ENCODE peak calls at places on chromosomes 5 and 9, in seven cellular contexts. H is GM12878, I is GM23338, A is PC-9, D is H1, P is IMR-90, Q is trophoblast cell. V is an unnamed sample. For H3K4me1, the result is how much of the 10 kb centered on the place peaks cover.

GRCh38 chr9:68678430-68678829 is 26.6 kb upstream of the PIP5K1B start:
- DNase-seq in H (no peak), I (peak), A (no peak), D (no peak), P (peak), Q (no peak), V (no peak)

GRCh38 chr5:180090098-180090768 is 18.7 kb upstream of the RNF130 start:
- DNase-seq in H (no peak), I (peak), A (peak), D (peak), P (peak), Q (peak), V (no peak)

GRCh38 chr9:122095010-122095767 is 2.1 kb upstream of the TTLL11 start:
- DNase-seq in H (no peak), I (peak), A (peak), D (peak), P (peak), Q (peak), V (no peak)

GRCh38 chr9:92190536-92190790 is 75.2 kb upstream of the SPTLC1 start:
- DNase-seq in H (no peak), I (no peak), A (no peak), D (no peak), P (no peak), Q (no peak), V (no peak)

GRCh38 chr9:88280816-88281382 is 107.3 kb upstream of the SPIN1 start:
- DNase-seq in H (no peak), I (peak), A (peak), D (peak), P (peak), Q (no peak), V (no peak)

GRCh38 chr5:177371705-177372533 is 12.3 kb upstream of the SLC34A1 start:
- DNase-seq in H (no peak), I (no peak), A (no peak), D (no peak), P (no peak), Q (no peak), V (no peak)

GRCh38 chr9:136805207-136805740 is 2.5 kb upstream of the RABL6 start:
- DNase-seq in H (no peak), I (no peak), A (no peak), D (no peak), P (no peak), Q (no peak), V (no peak)

GRCh38 chr9:114850871-114851270 is 45.0 kb upstream of the TNFSF15 start:
- DNase-seq in H (no peak), I (no peak), A (no peak), D (no peak), P (peak), Q (no peak), V (no peak)

GRCh38 chr9:134366223-134367031 is 40.2 kb downstream of the RXRA start:
- DNase-seq in H (no peak), I (no peak), A (peak), D (no peak), P (peak), Q (no peak), V (no peak)

GRCh38 chr9:99326112-99326916 is 104.2 kb downstream of the SEC61B start:
- DNase-seq in H (no peak), I (peak), A (no peak), D (no peak), P (peak), Q (no peak), V (no peak)

GRCh38 chr5:44320188-44320587 is 69.0 kb downstream of the FGF10 start:
- DNase-seq in H (no peak), I (no peak), A (no peak), D (no peak), P (no peak), Q (no peak), V (no peak)

GRCh38 chr9:18424132-18424531 is 49.8 kb upstream of the ADAMTSL1 start:
- DNase-seq in H (no peak), I (no peak), A (no peak), D (no peak), P (peak), Q (no peak), V (no peak)

GRCh38 chr5:59037041-59037440 is 454.2 kb downstream of the RAB3C start:
- DNase-seq in H (no peak), I (no peak), A (no peak), D (no peak), P (no peak), Q (no peak), V (no peak)

GRCh38 chr9:119197858-119198607 is 171.2 kb downstream of the BRINP1 start:
- DNase-seq in H (no peak), I (no peak), A (no peak), D (no peak), P (no peak), Q (no peak), V (no peak)

GRCh38 chr9:136625101-136626065 is 37.3 kb upstream of the EGFL7 start:
- DNase-seq in H (no peak), I (peak), A (peak), D (peak), P (peak), Q (no peak), V (no peak)

GRCh38 chr9:12737871-12738270 is 36.9 kb upstream of the LURAP1L start:
- DNase-seq in H (no peak), I (no peak), A (no peak), D (no peak), P (no peak), Q (no peak), V (no peak)

GRCh38 chr5:55278778-55279177 is 28.7 kb downstream of the DHX29 start:
- DNase-seq in H (no peak), I (no peak), A (no peak), D (no peak), P (peak), Q (no peak), V (no peak)

DNA sequence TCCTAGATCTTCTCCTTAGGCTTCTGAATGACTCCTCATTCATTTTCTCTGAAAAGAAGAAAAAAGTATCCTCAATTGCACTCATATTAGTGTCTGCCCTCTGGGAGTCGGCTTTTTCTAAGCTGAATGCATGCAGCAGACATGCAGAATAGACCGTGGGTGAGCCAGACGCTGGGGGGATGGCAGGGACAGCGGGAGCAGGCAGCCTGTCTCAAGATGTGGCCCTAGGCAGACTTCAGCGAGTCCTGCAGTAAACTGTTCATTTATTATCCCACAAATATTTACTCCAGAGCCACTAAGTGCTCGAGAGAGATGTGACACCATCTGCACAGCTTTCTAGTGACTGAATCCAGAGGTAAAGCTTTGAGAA is 164.9 kb upstream of the RAI14 start:
- DNase-seq in H (no peak), I (no peak), A (no peak), D (peak), P (peak), Q (no peak), V (no peak)
- H2AFZ ChIP-seq in H (no peak), I (peak), A (no peak), D (peak), P (peak), Q (no peak), V (no peak)

GRCh38 chr5:983568-983967 is 25.0 kb upstream of the NKD2 start:
- DNase-seq in H (no peak), I (no peak), A (no peak), D (no peak), P (no peak), Q (no peak), V (no peak)
- H3K4me2 ChIP-seq in H (no peak), I (no peak), A (no peak), D (no peak), P (no peak), Q (no peak), V (no peak)

GRCh38 chr5:150318613-150319483 is 16.1 kb upstream of the ARSI start:
- DNase-seq in H (no peak), I (no peak), A (no peak), D (no peak), P (no peak), Q (peak), V (peak)

GRCh38 chr5:150321784-150322183 is 19.1 kb upstream of the ARSI start:
- DNase-seq in H (no peak), I (no peak), A (no peak), D (no peak), P (no peak), Q (peak), V (no peak)

GRCh38 chr5:150319484-150319790 is 16.7 kb upstream of the ARSI start:
- DNase-seq in H (no peak), I (no peak), A (no peak), D (no peak), P (no peak), Q (no peak), V (no peak)

GRCh38 chr5:150321211-150321610 is 18.5 kb upstream of the ARSI start:
- DNase-seq in H (no peak), I (no peak), A (no peak), D (no peak), P (no peak), Q (peak), V (no peak)

DNA sequence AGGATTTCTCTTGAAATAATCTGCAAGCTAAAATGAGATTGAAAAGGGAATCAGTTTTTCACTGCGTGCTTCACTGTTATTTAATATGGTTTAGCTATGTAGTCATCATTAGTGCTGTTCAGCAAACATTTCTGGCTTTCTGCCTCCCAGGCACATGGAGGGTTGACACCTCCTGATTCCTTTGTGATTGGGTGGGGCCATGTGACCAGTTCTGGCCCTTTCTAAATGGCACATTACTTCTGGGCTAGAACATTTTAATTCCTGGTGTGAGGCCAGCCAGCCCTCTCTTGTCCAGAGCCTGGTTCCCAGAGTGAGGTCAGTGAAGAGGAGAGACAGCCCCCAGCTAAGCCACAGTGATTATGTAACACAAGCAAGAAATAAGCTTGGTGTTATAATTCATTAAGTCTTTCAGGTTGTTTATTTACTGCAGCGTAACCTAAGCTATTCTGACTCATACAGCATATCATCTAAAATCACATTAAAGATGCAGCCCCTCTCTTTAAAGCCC is 17.4 kb upstream of the ARSI start:
- DNase-seq in H (no peak), I (no peak), A (peak), D (no peak), P (peak), Q (peak), V (peak)
- H3K4me1 ChIP-seq in H (under half), I (under half), A (half or more), D (under half), P (under half), Q (under half), V (half or more)

GRCh38 chr5:36605241-36605640 is 1.2 kb upstream of the SLC1A3 start:
- DNase-seq in H (no peak), I (no peak), A (no peak), D (no peak), P (no peak), Q (no peak), V (no peak)

GRCh38 chr5:36606437-36607113 is at the start of gene SLC1A3:
- DNase-seq in H (peak), I (peak), A (no peak), D (peak), P (peak), Q (peak), V (peak)

GRCh38 chr5:36607838-36608783 is 1.7 kb downstream of the SLC1A3 start:
- DNase-seq in H (no peak), I (no peak), A (no peak), D (no peak), P (no peak), Q (no peak), V (no peak)

GRCh38 chr5:36606052-36606436 is 362 bp upstream of the SLC1A3 start:
- DNase-seq in H (no peak), I (no peak), A (no peak), D (no peak), P (no peak), Q (no peak), V (no peak)

DNA sequence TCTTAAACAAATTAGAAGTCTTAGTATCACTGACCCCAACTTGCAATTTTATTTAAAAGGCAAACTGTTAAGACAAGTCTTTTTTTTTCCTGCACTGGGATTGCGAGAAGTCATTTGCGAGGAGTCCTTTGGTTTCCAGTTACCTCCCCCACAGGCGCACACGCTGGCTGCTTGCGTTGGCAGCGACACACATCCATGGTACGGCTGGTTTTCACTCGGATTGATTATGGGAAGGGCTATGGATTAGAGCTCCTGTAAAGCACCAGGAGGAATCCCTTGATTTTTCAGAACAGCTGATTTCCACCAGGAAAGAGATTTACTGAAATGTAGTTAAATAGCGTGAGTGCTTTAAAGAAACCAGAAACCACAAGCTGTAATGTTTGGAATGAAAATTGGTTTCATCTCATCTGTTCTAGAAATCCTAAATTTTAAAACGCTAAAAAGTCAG is 732 bp downstream of the SLC1A3 start:
- DNase-seq in H (no peak), I (peak), A (no peak), D (no peak), P (peak), Q (no peak), V (no peak)
- H2AFZ ChIP-seq in H (peak), I (peak), A (peak), D (no peak), P (peak), Q (no peak), V (peak)

GRCh38 chr5:73523861-73524260 is 25.6 kb downstream of the BTF3 start:
- DNase-seq in H (no peak), I (no peak), A (no peak), D (no peak), P (peak), Q (no peak), V (no peak)
- H3K4me2 ChIP-seq in H (no peak), I (no peak), A (no peak), D (no peak), P (no peak), Q (no peak), V (no peak)

GRCh38 chr5:1276930-1277329 is 17.9 kb downstream of the TERT start:
- DNase-seq in H (no peak), I (no peak), A (no peak), D (no peak), P (no peak), Q (no peak), V (no peak)

GRCh38 chr5:1277331-1277730 is 17.5 kb downstream of the TERT start:
- DNase-seq in H (no peak), I (no peak), A (no peak), D (no peak), P (no peak), Q (no peak), V (no peak)

GRCh38 chr5:1278656-1279442 is 16.0 kb downstream of the TERT start:
- DNase-seq in H (no peak), I (no peak), A (no peak), D (no peak), P (no peak), Q (no peak), V (no peak)

GRCh38 chr5:1277781-1278180 is 17.1 kb downstream of the TERT start:
- DNase-seq in H (no peak), I (no peak), A (no peak), D (no peak), P (no peak), Q (no peak), V (no peak)

GRCh38 chr5:1278216-1278615 is 16.7 kb downstream of the TERT start:
- DNase-seq in H (no peak), I (no peak), A (no peak), D (no peak), P (no peak), Q (no peak), V (no peak)
- H3K4me1 ChIP-seq in H (under half), I (under half), A (under half), D (under half), P (under half), Q (under half), V (under half)

DNA sequence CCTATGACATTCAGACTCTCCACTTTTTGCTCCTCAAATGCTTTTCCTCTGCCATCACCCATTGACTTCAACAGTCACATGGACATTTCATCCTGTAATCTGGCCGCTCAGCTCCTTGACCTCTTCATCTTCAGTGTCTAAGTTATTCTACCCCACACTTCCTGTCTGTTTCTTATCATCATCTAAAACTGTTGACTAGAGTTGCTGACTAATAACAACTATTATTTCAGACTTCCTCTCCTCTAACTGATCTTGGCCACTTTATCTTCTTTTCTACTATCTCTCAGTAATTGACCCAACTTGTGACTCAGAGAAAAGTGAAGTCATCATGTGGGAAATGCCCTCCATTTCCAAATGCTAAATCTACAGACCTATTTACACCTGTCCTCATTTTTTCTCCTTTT is 254.7 kb upstream of the TRPC7 start:
- DNase-seq in H (no peak), I (no peak), A (peak), D (no peak), P (peak), Q (peak), V (no peak)
- H2AFZ ChIP-seq in H (no peak), I (no peak), A (no peak), D (no peak), P (no peak), Q (no peak), V (no peak)

GRCh38 chr9:4297151-4297794 is 2.6 kb downstream of the GLIS3 start:
- DNase-seq in H (no peak), I (peak), A (peak), D (peak), P (peak), Q (peak), V (no peak)

GRCh38 chr9:4298255-4299005 is 1.4 kb downstream of the GLIS3 start:
- DNase-seq in H (no peak), I (peak), A (peak), D (peak), P (peak), Q (peak), V (no peak)

GRCh38 chr9:4295160-4295559 is 4.7 kb downstream of the GLIS3 start:
- DNase-seq in H (no peak), I (no peak), A (no peak), D (no peak), P (no peak), Q (no peak), V (no peak)

GRCh38 chr9:4297795-4298254 is 2.0 kb downstream of the GLIS3 start:
- DNase-seq in H (no peak), I (peak), A (peak), D (no peak), P (peak), Q (no peak), V (no peak)

GRCh38 chr9:4296217-4296616 is 3.7 kb downstream of the GLIS3 start:
- DNase-seq in H (no peak), I (no peak), A (no peak), D (no peak), P (no peak), Q (no peak), V (no peak)
- H3K4me2 ChIP-seq in H (no peak), I (no peak), A (peak), D (no peak), P (peak), Q (no peak), V (no peak)

GRCh38 chr5:137831526-137831925 is 36.1 kb upstream of the MYOT start:
- DNase-seq in H (no peak), I (no peak), A (no peak), D (no peak), P (no peak), Q (no peak), V (no peak)

GRCh38 chr5:137834498-137834897 is 33.2 kb upstream of the MYOT start:
- DNase-seq in H (no peak), I (peak), A (no peak), D (no peak), P (no peak), Q (no peak), V (no peak)

GRCh38 chr5:137828664-137829063 is 39.0 kb upstream of the MYOT start:
- DNase-seq in H (no peak), I (no peak), A (no peak), D (no peak), P (no peak), Q (no peak), V (no peak)

GRCh38 chr5:137833463-137833862 is 34.2 kb upstream of the MYOT start:
- DNase-seq in H (no peak), I (peak), A (peak), D (no peak), P (peak), Q (peak), V (peak)

GRCh38 chr5:137832416-137832815 is 35.2 kb upstream of the MYOT start:
- DNase-seq in H (no peak), I (no peak), A (no peak), D (no peak), P (no peak), Q (no peak), V (no peak)
- H3K4me1 ChIP-seq in H (under half), I (under half), A (under half), D (under half), P (under half), Q (under half), V (under half)

GRCh38 chr5:124446125-124446524 is 300.3 kb downstream of the ZNF608 start:
- DNase-seq in H (no peak), I (no peak), A (no peak), D (no peak), P (no peak), Q (no peak), V (no peak)
- H2AFZ ChIP-seq in H (no peak), I (peak), A (no peak), D (no peak), P (no peak), Q (no peak), V (no peak)

V was measured in keratinocyte.